ENCODE peak calls at places on chromosomes 13 and 19, in four cellular contexts. Q is IMR-90, P is A549, E is K562. S is an unnamed sample.

GRCh38 chr13:101916108-101916757 is 463.8 kb downstream of the ITGBL1 start:
- DNase-seq in Q (no peak), P (peak), E (no peak), S (peak)

GRCh38 chr19:15583346-15583745 is 31.7 kb upstream of the CYP4F8 start:
- DNase-seq in Q (no peak), P (no peak), E (no peak), S (no peak)

GRCh38 chr13:35165205-35165604 is 223.1 kb downstream of the NBEA start:
- DNase-seq in Q (no peak), P (no peak), E (no peak), S (peak)

GRCh38 chr19:3443840-3444694 is 36.3 kb downstream of the SMIM24 start:
- DNase-seq in Q (peak), P (no peak), E (no peak), S (peak)

GRCh38 chr19:43752287-43752875 is 2.4 kb downstream of the SMG9 start:
- DNase-seq in Q (no peak), P (no peak), E (no peak), S (no peak)

GRCh38 chr19:29499261-29499920 is 26.4 kb upstream of the VSTM2B start:
- DNase-seq in Q (no peak), P (peak), E (no peak), S (no peak)

GRCh38 chr19:48000846-48001245 is 6.4 kb downstream of the ELSPBP1 start:
- DNase-seq in Q (no peak), P (no peak), E (no peak), S (no peak)

GRCh38 chr13:79451500-79451962 is 29.4 kb upstream of the NDFIP2 start:
- DNase-seq in Q (peak), P (peak), E (peak), S (no peak)

GRCh38 chr19:33463194-33463593 is 58.4 kb downstream of the PEPD start:
- DNase-seq in Q (peak), P (no peak), E (no peak), S (no peak)

GRCh38 chr19:46660601-46661019 is 372 bp downstream of the DACT3 start:
- DNase-seq in Q (no peak), P (no peak), E (peak), S (no peak)

GRCh38 chr19:42362891-42363440 is 27.1 kb downstream of the CNFN start:
- DNase-seq in Q (no peak), P (no peak), E (no peak), S (no peak)

GRCh38 chr13:110912651-110913051 is 2.2 kb downstream of the ANKRD10 start:
- DNase-seq in Q (peak), P (peak), E (no peak), S (no peak)

GRCh38 chr13:104949840-104950805 is 1585.3 kb downstream of the EFNB2 start:
- DNase-seq in Q (no peak), P (no peak), E (no peak), S (no peak)

GRCh38 chr13:35926859-35927530 is 204.2 kb downstream of the DCLK1 start:
- DNase-seq in Q (peak), P (no peak), E (no peak), S (no peak)

GRCh38 chr19:16869331-16869972 is 19.3 kb upstream of the F2RL3 start:
- DNase-seq in Q (no peak), P (no peak), E (no peak), S (no peak)

GRCh38 chr13:110639935-110640334 is 24.6 kb downstream of the NAXD start:
- DNase-seq in Q (no peak), P (no peak), E (no peak), S (no peak)

GRCh38 chr13:30685320-30685859 is 50.0 kb upstream of the ALOX5AP start:
- DNase-seq in Q (no peak), P (no peak), E (no peak), S (no peak)

GRCh38 chr19:45473366-45474190 is 5.8 kb downstream of the FOSB start:
- DNase-seq in Q (no peak), P (no peak), E (no peak), S (no peak)

GRCh38 chr13:71860547-71861131 is 6.4 kb downstream of the DACH1 start:
- DNase-seq in Q (no peak), P (no peak), E (no peak), S (no peak)

GRCh38 chr13:27969866-27970229 is 733 bp upstream of the CDX2 start:
- DNase-seq in Q (no peak), P (no peak), E (no peak), S (no peak)

GRCh38 chr19:53432088-53432661 is 391 bp downstream of the ZNF761 start:
- DNase-seq in Q (peak), P (peak), E (peak), S (peak)

GRCh38 chr19:5046339-5047039 is 77.6 kb downstream of the KDM4B start:
- DNase-seq in Q (peak), P (peak), E (no peak), S (no peak)

GRCh38 chr13:50149932-50150331 is 134.7 kb downstream of the KCNRG start:
- DNase-seq in Q (no peak), P (no peak), E (no peak), S (no peak)

GRCh38 chr13:79435549-79435948 is 29.5 kb upstream of the RBM26 start:
- DNase-seq in Q (peak), P (peak), E (no peak), S (no peak)

GRCh38 chr13:44713793-44714469 is 137.8 kb upstream of the TSC22D1 start:
- DNase-seq in Q (peak), P (peak), E (no peak), S (no peak)

GRCh38 chr19:21022996-21023395 is 2.5 kb downstream of the ZNF430 start:
- DNase-seq in Q (peak), P (no peak), E (no peak), S (no peak)

GRCh38 chr13:30105381-30105780 is 202.0 kb downstream of the KATNAL1 start:
- DNase-seq in Q (no peak), P (no peak), E (no peak), S (no peak)

GRCh38 chr13:88622362-88622973 is 951.3 kb downstream of the SLITRK5 start:
- DNase-seq in Q (no peak), P (no peak), E (no peak), S (no peak)

GRCh38 chr13:34734932-34735331 is 207.1 kb upstream of the NBEA start:
- DNase-seq in Q (no peak), P (no peak), E (no peak), S (no peak)

GRCh38 chr13:71240906-71241305 is 626.1 kb downstream of the DACH1 start:
- DNase-seq in Q (no peak), P (no peak), E (no peak), S (no peak)

GRCh38 chr19:15393963-15394362 is 14.4 kb upstream of the AKAP8 start:
- DNase-seq in Q (peak), P (no peak), E (no peak), S (no peak)

GRCh38 chr19:16118489-16119033 is 6.9 kb downstream of the RAB8A start:
- DNase-seq in Q (no peak), P (no peak), E (no peak), S (no peak)

GRCh38 chr13:104114111-104114510 is 1047.9 kb upstream of the SLC10A2 start:
- DNase-seq in Q (peak), P (no peak), E (no peak), S (no peak)

GRCh38 chr19:35118268-35119026 is 2.8 kb downstream of the FXYD3 start:
- DNase-seq in Q (no peak), P (no peak), E (no peak), S (no peak)

GRCh38 chr13:44906230-44906629 is 83.0 kb downstream of the NUFIP1 start:
- DNase-seq in Q (no peak), P (no peak), E (no peak), S (no peak)

DNA sequence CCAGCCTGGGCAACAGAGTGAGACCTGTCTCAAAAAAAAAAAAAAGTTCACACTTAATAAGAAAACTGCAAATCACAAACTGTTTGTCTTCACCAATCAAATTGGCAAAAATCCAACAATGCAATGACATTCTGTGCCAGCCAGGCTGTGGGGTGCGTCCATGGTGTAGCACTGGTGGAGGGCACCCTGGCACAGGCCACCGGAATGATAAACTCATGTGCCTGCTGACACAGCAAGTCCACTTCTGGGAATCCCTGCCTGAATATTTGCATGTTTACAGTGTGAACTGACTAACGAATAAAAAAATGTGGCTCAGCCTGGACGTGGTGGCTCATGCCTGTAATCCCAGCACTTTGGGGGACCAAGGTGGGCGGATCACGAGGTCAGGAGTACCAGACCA is 1.6 kb upstream of the LRRC25 start:
- DNase-seq in Q (peak), P (peak), E (no peak), S (no peak)
- TF ChIP-seq MAFK in Q (peak), P (peak), E (no peak), S (no peak)

GRCh38 chr19:6802336-6803035 is 30.0 kb downstream of the VAV1 start:
- DNase-seq in Q (no peak), P (peak), E (no peak), S (no peak)
- TF ChIP-seq MAFK in Q (no peak), P (no peak), E (no peak), S (no peak)

GRCh38 chr19:49403404-49404187 is 15.5 kb downstream of the KASH5 start:
- DNase-seq in Q (peak), P (no peak), E (no peak), S (peak)
- TF ChIP-seq MAFK in Q (no peak), P (no peak), E (no peak), S (no peak)

DNA sequence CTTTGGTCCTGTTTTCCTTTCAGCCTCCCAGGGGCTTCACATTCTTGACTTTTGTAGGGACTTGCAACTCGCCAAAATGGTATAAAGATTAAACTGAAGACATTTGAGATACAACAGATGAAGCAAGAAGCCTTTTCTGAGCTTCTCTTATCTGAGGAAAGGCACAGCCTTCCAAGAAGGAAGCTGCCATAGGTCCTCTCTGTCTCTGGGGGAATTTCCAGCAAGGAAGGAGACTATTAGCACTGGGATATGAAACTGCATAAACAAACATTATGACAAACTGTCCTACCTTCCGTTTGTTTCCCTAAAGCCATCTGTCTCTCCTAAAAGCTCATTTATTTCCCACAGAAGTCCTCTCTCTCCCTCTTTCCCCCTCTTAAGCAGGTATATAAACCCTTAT is 39.3 kb downstream of the TGDS start:
- DNase-seq in Q (no peak), P (no peak), E (no peak), S (no peak)
- TF ChIP-seq MAFK in Q (no peak), P (no peak), E (no peak), S (no peak)

GRCh38 chr13:42484396-42484795 is 89.6 kb upstream of the TNFSF11 start:
- DNase-seq in Q (no peak), P (no peak), E (no peak), S (no peak)
- TF ChIP-seq MAFK in Q (no peak), P (no peak), E (no peak), S (no peak)

GRCh38 chr13:75713852-75714251 is 77.7 kb downstream of the LMO7 start:
- DNase-seq in Q (no peak), P (no peak), E (no peak), S (no peak)

GRCh38 chr13:75717525-75717924 is 81.4 kb downstream of the LMO7 start:
- DNase-seq in Q (no peak), P (no peak), E (no peak), S (no peak)

GRCh38 chr13:75721307-75721706 is 85.2 kb downstream of the LMO7 start:
- DNase-seq in Q (no peak), P (no peak), E (no peak), S (no peak)

DNA sequence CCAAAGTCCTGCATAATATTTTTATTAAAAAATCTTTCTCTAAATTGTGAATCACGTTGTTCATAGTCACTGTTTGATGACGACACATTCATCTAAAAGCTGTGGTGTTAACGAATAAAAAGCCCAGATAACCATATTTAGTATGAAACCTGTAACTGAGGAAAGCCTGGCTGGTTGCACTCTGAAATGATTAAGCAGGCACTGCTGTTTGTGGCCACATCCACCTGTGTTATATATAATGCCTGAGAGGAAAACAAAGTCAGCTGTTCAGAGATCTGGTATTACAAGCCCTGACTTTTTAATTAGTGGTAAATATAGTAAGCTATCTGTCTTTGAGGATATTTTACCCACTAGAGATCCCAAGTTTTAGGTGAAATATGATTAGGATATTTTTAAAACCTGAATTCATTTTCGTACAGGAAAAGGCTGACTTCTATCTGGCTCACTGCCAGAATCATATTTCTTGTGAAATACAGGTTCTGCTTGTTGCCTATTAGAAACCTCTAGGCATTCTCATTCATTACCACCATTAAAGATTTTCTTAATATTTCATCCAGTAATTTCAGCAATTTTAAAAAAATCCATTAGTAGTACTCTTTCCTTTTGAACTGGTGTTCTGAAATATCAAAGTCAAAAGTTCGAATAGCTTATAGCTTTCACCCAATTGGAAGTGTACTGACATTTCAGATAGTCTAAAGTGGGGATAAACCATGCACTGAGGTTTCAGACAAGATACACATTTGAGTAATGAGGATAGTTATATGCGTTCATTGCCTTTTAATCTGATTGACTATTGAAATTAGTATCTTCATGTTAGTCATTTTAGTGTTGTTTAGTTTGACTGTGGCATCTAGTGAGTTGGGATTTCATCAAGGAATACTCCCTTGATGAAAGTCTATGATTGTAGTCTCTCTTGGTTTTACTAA is 79.7 kb downstream of the LMO7 start:
- DNase-seq in Q (no peak), P (no peak), E (no peak), S (no peak)
- TF ChIP-seq MAFK in Q (no peak), P (no peak), E (no peak), S (no peak)

GRCh38 chr19:1616396-1616795 is 11.1 kb upstream of the UQCR11 start:
- DNase-seq in Q (no peak), P (no peak), E (no peak), S (no peak)
- TF ChIP-seq MAFK in Q (no peak), P (no peak), E (no peak), S (no peak)

GRCh38 chr19:12833747-12834417 is 497 bp downstream of the RTBDN start:
- DNase-seq in Q (no peak), P (no peak), E (peak), S (no peak)
- TF ChIP-seq MAFK in Q (no peak), P (no peak), E (no peak), S (no peak)

S was measured in H1.